ENCODE peak calls at places on chromosomes 11 and 22, in five cellular contexts. One of them, this sample, is unnamed.

GRCh38 chr11:125129316-125129990 is 18.0 kb upstream of the TMEM218 start:
- DNase-seq in pancreas: no peak
- DNase-seq in aorta: no peak
- DNase-seq in body of pancreas: no peak
- DNase-seq in CD4-positive, CD25-positive, alpha-beta regulatory T cell: no peak
- DNase-seq in this sample: no peak

GRCh38 chr11:71215372-71215965 is 36.9 kb downstream of the SHANK2 start:
- DNase-seq in pancreas: no peak
- DNase-seq in aorta: peak; percentile 40
- DNase-seq in body of pancreas: no peak
- DNase-seq in CD4-positive, CD25-positive, alpha-beta regulatory T cell: no peak
- DNase-seq in this sample: no peak

GRCh38 chr11:132234878-132235277 is 864.5 kb downstream of the NTM start:
- DNase-seq in pancreas: no peak
- DNase-seq in aorta: no peak
- DNase-seq in body of pancreas: no peak
- DNase-seq in CD4-positive, CD25-positive, alpha-beta regulatory T cell: no peak
- DNase-seq in this sample: no peak

GRCh38 chr11:119372260-119373058 is 9.0 kb downstream of the USP2 start:
- DNase-seq in pancreas: no peak
- DNase-seq in aorta: peak; percentile 59
- DNase-seq in body of pancreas: no peak
- DNase-seq in CD4-positive, CD25-positive, alpha-beta regulatory T cell: no peak
- DNase-seq in this sample: no peak

GRCh38 chr11:115455606-115456005 is 48.6 kb downstream of the CADM1 start:
- DNase-seq in pancreas: no peak
- DNase-seq in aorta: no peak
- DNase-seq in body of pancreas: no peak
- DNase-seq in CD4-positive, CD25-positive, alpha-beta regulatory T cell: no peak
- DNase-seq in this sample: no peak

GRCh38 chr11:10856689-10857603 is 907 bp downstream of the ZBED5 start:
- DNase-seq in pancreas: no peak
- DNase-seq in aorta: no peak
- DNase-seq in body of pancreas: peak; percentile 37
- DNase-seq in CD4-positive, CD25-positive, alpha-beta regulatory T cell: peak; percentile 21
- DNase-seq in this sample: no peak

GRCh38 chr22:24482586-24482985 is 12.5 kb upstream of the UPB1 start:
- DNase-seq in pancreas: no peak
- DNase-seq in aorta: no peak
- DNase-seq in body of pancreas: no peak
- DNase-seq in CD4-positive, CD25-positive, alpha-beta regulatory T cell: no peak
- DNase-seq in this sample: no peak

GRCh38 chr22:35186492-35186891 is 70.8 kb upstream of the HMGXB4 start:
- DNase-seq in pancreas: no peak
- DNase-seq in aorta: no peak
- DNase-seq in body of pancreas: no peak
- DNase-seq in CD4-positive, CD25-positive, alpha-beta regulatory T cell: no peak
- DNase-seq in this sample: no peak

GRCh38 chr11:86459682-86460460 is 85.2 kb downstream of the CCDC81 start:
- DNase-seq in pancreas: peak; percentile 72
- DNase-seq in aorta: peak; percentile 85
- DNase-seq in body of pancreas: peak; percentile 67
- DNase-seq in CD4-positive, CD25-positive, alpha-beta regulatory T cell: no peak
- DNase-seq in this sample: no peak

DNA sequence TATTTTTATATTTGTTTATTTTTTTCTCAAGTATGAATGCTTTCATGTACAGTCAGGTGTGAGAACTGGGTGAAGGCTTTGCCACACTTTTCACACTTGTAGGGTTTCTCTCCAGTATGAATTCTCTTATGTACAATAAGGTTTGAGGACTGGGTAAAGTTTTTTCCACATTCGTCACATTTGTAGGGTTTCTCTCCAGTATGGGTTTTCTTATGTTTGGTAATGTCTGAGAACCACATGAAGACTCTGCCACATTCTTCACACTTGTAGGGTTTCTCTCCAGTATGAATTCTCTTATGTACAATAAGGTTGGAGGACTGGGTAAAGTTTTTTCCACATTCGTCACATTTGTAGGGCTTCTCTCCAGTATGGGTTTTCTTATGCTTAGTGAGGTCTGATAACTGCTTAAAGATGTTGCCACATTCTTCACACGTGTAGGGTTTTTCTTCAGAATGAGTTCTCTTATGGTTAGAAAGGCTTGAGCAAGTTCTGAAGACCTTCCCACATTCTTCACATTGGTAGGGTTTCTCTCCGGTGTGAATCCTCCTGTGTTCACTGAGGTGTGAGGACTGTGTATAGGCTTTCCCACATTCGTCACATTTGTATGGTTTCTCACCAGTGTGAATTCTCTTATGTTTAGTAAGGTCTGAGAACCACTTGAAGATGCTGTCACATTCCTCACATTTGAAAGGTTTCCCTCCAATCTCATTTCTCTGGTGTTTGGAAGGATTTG is 19.7 kb downstream of the ZNF195 start:
- DNase-seq in pancreas: no peak
- DNase-seq in aorta: no peak
- DNase-seq in body of pancreas: no peak
- DNase-seq in CD4-positive, CD25-positive, alpha-beta regulatory T cell: no peak
- DNase-seq in this sample: no peak
- H3K9me3 ChIP-seq in pancreas: no peaks in the 10 kb centered on the region
- H3K9me3 ChIP-seq in aorta: peaks cover 14% of the 10 kb centered on the region
- H3K9me3 ChIP-seq in body of pancreas: no peaks in the 10 kb centered on the region
- H3K9me3 ChIP-seq in CD4-positive, CD25-positive, alpha-beta regulatory T cell: peaks cover 97% of the 10 kb centered on the region
- H3K9me3 ChIP-seq in this sample: peaks cover 56% of the 10 kb centered on the region

DNA sequence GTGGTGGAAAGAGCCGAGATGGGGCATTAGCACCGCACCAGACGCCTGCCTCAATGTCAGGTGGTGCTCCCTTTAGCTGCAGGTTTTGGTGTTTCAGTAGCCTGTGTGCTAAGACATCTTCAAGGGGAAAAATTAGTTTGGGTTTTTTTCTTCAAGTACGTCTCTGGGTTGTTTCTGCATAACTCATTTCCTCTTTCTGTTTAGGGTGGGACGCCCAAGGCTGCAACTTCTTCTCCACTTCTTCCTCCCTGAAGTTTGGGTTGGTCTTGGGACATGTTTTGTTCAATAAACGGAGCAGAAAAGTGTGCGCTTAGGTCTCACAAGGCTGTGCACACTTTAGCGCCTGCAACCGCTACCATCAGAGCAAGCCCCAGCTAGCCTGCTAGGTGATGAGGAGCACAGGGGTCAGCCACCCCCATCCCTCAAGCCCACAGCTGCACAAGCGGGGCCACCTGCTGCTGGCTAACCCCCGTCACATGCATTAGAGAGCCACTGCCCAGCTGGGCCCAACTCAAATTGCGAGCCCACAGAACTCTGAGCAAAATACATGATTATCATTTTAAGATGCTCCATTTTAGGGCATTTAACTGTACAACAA is 1495.8 kb downstream of the TBC1D22A start:
- DNase-seq in pancreas: no peak
- DNase-seq in aorta: no peak
- DNase-seq in body of pancreas: no peak
- DNase-seq in CD4-positive, CD25-positive, alpha-beta regulatory T cell: no peak
- DNase-seq in this sample: no peak
- H3K9me3 ChIP-seq in pancreas: no peaks in the 10 kb centered on the region
- H3K9me3 ChIP-seq in aorta: no peaks in the 10 kb centered on the region
- H3K9me3 ChIP-seq in body of pancreas: no peaks in the 10 kb centered on the region
- H3K9me3 ChIP-seq in CD4-positive, CD25-positive, alpha-beta regulatory T cell: no peaks in the 10 kb centered on the region
- H3K9me3 ChIP-seq in this sample: no peaks in the 10 kb centered on the region

DNA sequence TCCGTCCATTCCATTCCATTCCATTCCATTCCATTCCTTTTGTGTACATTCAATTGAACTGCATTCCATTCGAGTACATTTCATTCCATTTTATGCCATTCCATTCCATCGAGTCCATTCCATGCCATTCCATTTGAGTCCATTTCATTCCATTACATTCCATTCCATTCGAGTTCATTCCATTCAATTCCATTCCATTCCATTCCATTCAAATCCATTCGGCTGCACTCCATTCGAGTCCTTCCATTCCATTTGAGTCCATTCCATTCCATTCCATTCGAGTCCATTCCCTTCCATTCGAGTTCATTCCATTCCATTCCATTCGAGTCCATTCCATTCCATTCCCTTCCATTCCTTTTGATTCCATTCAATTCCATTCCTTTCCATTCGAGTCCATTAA is 4800.6 kb upstream of the OR11H1 start:
- DNase-seq in pancreas: no peak
- DNase-seq in aorta: no peak
- DNase-seq in body of pancreas: no peak
- DNase-seq in CD4-positive, CD25-positive, alpha-beta regulatory T cell: no peak
- DNase-seq in this sample: no peak
- H3K9me3 ChIP-seq in pancreas: no peaks in the 10 kb centered on the region
- H3K9me3 ChIP-seq in aorta: peaks cover 2% of the 10 kb centered on the region
- H3K9me3 ChIP-seq in body of pancreas: no peaks in the 10 kb centered on the region
- H3K9me3 ChIP-seq in CD4-positive, CD25-positive, alpha-beta regulatory T cell: peaks cover 62% of the 10 kb centered on the region
- H3K9me3 ChIP-seq in this sample: peaks cover 36% of the 10 kb centered on the region

GRCh38 chr22:27641049-27641790 is 160.3 kb downstream of the MN1 start:
- DNase-seq in pancreas: no peak
- DNase-seq in aorta: peak; percentile 60
- DNase-seq in body of pancreas: no peak
- DNase-seq in CD4-positive, CD25-positive, alpha-beta regulatory T cell: no peak
- DNase-seq in this sample: no peak
- H3K9me3 ChIP-seq in pancreas: no peaks in the 10 kb centered on the region
- H3K9me3 ChIP-seq in aorta: no peaks in the 10 kb centered on the region
- H3K9me3 ChIP-seq in body of pancreas: no peaks in the 10 kb centered on the region
- H3K9me3 ChIP-seq in CD4-positive, CD25-positive, alpha-beta regulatory T cell: no peaks in the 10 kb centered on the region
- H3K9me3 ChIP-seq in this sample: no peaks in the 10 kb centered on the region